ENCODE peak calls at places on chromosomes 13 and 19, in ten cellular contexts. J is Panc1; D is CD8-positive, alpha-beta memory T cell; R is tibial nerve; V is ascending aorta; N is CD8-positive, alpha-beta T cell; A is brain microvascular endothelial cell; T is uterus; Z is aorta; B is coronary artery. S is an unnamed sample.

GRCh38 chr19:11581740-11582139 is 4.3 kb upstream of the ACP5 start:
- DNase-seq in R (no peak), T (no peak), B (no peak), D (no peak), Z (no peak), N (peak; percentile 39), A (peak; percentile 10), J (no peak), V (no peak), S (no peak)

GRCh38 chr13:23871616-23872220 is 17.5 kb downstream of the MIPEP start:
- DNase-seq in V (no peak), A (no peak), J (no peak), T (no peak), D (no peak), B (no peak), N (no peak), Z (no peak), R (no peak), S (no peak)

GRCh38 chr13:86946734-86947133 is 724.4 kb upstream of the SLITRK5 start:
- DNase-seq in N (no peak), D (no peak), R (no peak), V (no peak), T (no peak), J (no peak), B (no peak), Z (no peak), A (no peak), S (no peak)

GRCh38 chr13:33543631-33544030 is 258.1 kb upstream of the STARD13 start:
- DNase-seq in Z (no peak), V (no peak), J (no peak), R (no peak), N (no peak), A (no peak), D (no peak), B (no peak), T (no peak), S (no peak)

GRCh38 chr19:39407394-39407643 is 672 bp downstream of the ZFP36 start:
- DNase-seq in Z (no peak), N (no peak), T (no peak), R (no peak), B (no peak), V (no peak), J (no peak), A (no peak), D (no peak), S (no peak)

GRCh38 chr19:34370117-34370516 is 5.1 kb downstream of the GPI start:
- DNase-seq in N (no peak), D (no peak), V (no peak), Z (no peak), J (no peak), R (no peak), B (no peak), A (no peak), T (no peak), S (no peak)

GRCh38 chr19:33459691-33460090 is 61.9 kb downstream of the PEPD start:
- DNase-seq in T (no peak), A (no peak), D (no peak), V (no peak), B (no peak), R (no peak), Z (peak; percentile 47), J (no peak), N (no peak), S (no peak)

GRCh38 chr19:13843104-13843921 is 33.6 kb upstream of the NANOS3 start:
- DNase-seq in Z (peak; percentile 88), V (no peak), T (peak; percentile 75), B (no peak), A (no peak), R (no peak), N (no peak), D (no peak), J (no peak), S (peak; percentile 77)

GRCh38 chr13:26300140-26300539 is 46.2 kb downstream of the CDK8 start:
- DNase-seq in J (no peak), V (no peak), D (no peak), N (no peak), A (peak; percentile 91), R (no peak), Z (no peak), B (no peak), T (no peak), S (peak; percentile 75)

GRCh38 chr19:5953680-5954213 is 24.2 kb downstream of the RANBP3 start:
- DNase-seq in B (no peak), D (no peak), Z (no peak), N (peak; percentile 44), T (no peak), V (no peak), J (no peak), R (no peak), A (peak; percentile 32), S (peak; percentile 72)

GRCh38 chr13:20711301-20712044 is 8.0 kb downstream of the IL17D start:
- DNase-seq in V (no peak), B (no peak), Z (no peak), D (no peak), J (no peak), R (no peak), N (no peak), A (no peak), T (no peak), S (no peak)

GRCh38 chr13:20706661-20707060 is 3.2 kb downstream of the IL17D start:
- DNase-seq in A (no peak), B (no peak), Z (no peak), R (no peak), D (no peak), J (no peak), V (no peak), N (no peak), T (no peak), S (peak; percentile 52)

GRCh38 chr13:20709369-20709768 is 5.9 kb downstream of the IL17D start:
- DNase-seq in Z (no peak), B (no peak), N (no peak), V (no peak), J (no peak), T (no peak), D (no peak), A (no peak), R (no peak), S (no peak)

GRCh38 chr13:20708216-20708615 is 4.7 kb downstream of the IL17D start:
- DNase-seq in N (no peak), V (no peak), T (no peak), Z (no peak), B (no peak), D (no peak), A (no peak), J (no peak), R (no peak), S (no peak)

GRCh38 chr13:20709782-20710181 is 6.3 kb downstream of the IL17D start:
- DNase-seq in T (no peak), B (no peak), N (no peak), J (no peak), A (no peak), R (no peak), V (no peak), D (no peak), Z (no peak), S (no peak)
- H3K4me3 ChIP-seq in T (no peak overlapping the region), B (no peak overlapping the region), N (no peak overlapping the region), J (no peak overlapping the region), A (no peak overlapping the region), R (no peak overlapping the region), V (no peak overlapping the region), D (no peak overlapping the region), Z (no peak overlapping the region), S (no peak overlapping the region)

DNA sequence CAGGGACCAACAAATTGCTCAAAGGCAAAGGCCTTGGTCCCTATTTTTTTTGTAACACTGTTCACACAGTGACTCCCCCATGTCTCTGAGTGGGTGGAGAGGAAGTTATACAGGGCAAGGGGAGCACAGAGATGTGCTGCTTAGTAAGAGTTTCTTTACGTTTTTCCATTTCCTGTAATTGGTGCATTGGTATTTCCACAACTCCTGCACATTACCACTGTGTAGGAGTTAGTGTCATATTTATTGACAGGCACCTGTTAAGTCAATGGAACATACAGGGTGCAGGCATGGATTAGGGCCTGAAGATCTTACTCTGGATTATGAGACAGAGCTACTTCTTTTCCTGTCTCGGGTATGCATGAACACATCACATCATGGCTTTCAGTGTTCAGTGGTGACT is 45.2 kb downstream of the SOX21 start:
- DNase-seq in V (no peak), B (no peak), T (no peak), N (no peak), D (no peak), Z (no peak), J (no peak), R (no peak), A (no peak), S (no peak)
- H3K27ac ChIP-seq in V (no peak overlapping the region), B (no peak overlapping the region), T (no peak overlapping the region), N (no peak overlapping the region), D (no peak overlapping the region), Z (no peak overlapping the region), J (no peak overlapping the region), R (no peak overlapping the region), A (no peak overlapping the region), S (no peak overlapping the region)

GRCh38 chr19:53908933-53909415 is at the start of gene CACNG7:
- DNase-seq in N (no peak), B (no peak), Z (no peak), R (no peak), D (no peak), T (no peak), V (no peak), A (no peak), J (no peak), S (no peak)
- H3K4me3 ChIP-seq in N (no peak within 1 kb of the TSS), B (peak within 1 kb of the TSS; percentile 48), Z (no peak within 1 kb of the TSS), R (no peak within 1 kb of the TSS), D (no peak within 1 kb of the TSS), T (no peak within 1 kb of the TSS), V (peak within 1 kb of the TSS; percentile 26), A (peak within 1 kb of the TSS; percentile 50), J (peak within 1 kb of the TSS; percentile 64), S (no peak within 1 kb of the TSS)

DNA sequence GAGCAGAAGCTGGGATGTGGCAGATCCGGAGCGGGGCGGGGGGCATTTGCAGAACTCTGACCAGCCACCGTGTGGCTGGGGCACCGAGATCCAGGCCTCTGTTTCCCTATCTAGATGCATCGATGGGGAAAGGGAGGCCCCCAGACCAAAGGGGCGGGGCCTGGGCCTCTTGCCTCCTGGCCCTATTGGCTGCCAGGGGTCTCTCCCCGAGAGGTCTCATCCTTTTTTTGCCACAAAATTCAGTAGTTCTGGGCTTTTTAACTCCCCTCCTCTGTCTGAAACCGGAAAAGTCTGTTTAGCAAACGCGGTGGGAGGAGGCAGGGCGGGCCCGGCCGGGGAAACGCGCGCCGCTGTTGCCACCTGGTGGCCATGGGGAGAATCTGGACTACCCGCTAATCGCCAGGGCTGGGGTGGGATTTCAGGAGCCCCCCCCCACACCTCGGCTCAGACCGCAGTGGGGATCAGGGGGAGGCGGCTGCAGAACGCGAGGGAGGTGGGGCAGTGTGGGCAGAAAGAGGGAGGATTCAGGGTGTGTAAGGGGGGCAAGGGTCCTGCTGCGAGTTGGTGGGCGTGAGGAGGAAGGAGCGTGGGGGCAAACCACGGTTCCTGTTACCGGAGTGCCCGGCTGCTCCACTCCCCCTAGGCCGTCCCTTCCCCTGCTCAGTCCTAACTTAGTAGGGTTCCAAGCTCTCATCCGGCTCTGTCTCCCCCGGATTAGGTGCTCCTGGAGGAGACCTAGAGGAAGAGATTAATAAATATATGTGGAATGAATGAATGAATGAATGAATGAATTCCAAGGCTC is 28.3 kb downstream of the IL12RB1 start:
- DNase-seq in T (peak; percentile 53), A (peak; percentile 48), Z (peak; percentile 94), J (no peak), B (peak; percentile 86), V (no peak), D (peak; percentile 72), N (peak; percentile 81), R (peak; percentile 64), S (peak; percentile 65)
- H3K27ac ChIP-seq in T (peak overlapping the region; percentile 83), A (no peak overlapping the region), Z (peak overlapping the region; percentile 42), J (peak overlapping the region; percentile 80), B (peak overlapping the region; percentile 91), V (peak overlapping the region; percentile 90), D (peak overlapping the region; percentile 38), N (peak overlapping the region; percentile 35), R (peak overlapping the region; percentile 51), S (peak overlapping the region; percentile 30)